ENCODE peak calls at places on chromosomes 12 and 14, in five cellular contexts. R is SK-N-SH, T is MM.1S, B is HCT116, Q is neural progenitor cell. G is an unnamed sample.

GRCh38 chr12:40552868-40553267 is 139.4 kb upstream of the CNTN1 start:
- DNase-seq in R (no peak), Q (no peak), T (no peak), B (no peak), G (no peak)

GRCh38 chr12:111436266-111436665 is 30.5 kb downstream of the SH2B3 start:
- DNase-seq in Q (no peak), T (no peak), R (no peak), B (no peak), G (no peak)

GRCh38 chr12:32148372-32148771 is 41.7 kb downstream of the BICD1 start:
- DNase-seq in B (no peak), R (no peak), T (no peak), Q (no peak), G (no peak)

GRCh38 chr12:124454735-124455134 is 112.7 kb downstream of the NCOR2 start:
- DNase-seq in Q (no peak), R (no peak), T (no peak), B (no peak), G (peak)

GRCh38 chr14:71534506-71534905 is 397.7 kb upstream of the RGS6 start:
- DNase-seq in B (no peak), Q (no peak), T (no peak), R (no peak), G (no peak)

GRCh38 chr14:106879241-106879640 is 1352.9 kb downstream of the TMEM121 start:
- DNase-seq in Q (no peak), T (peak), R (peak), B (peak), G (no peak)

GRCh38 chr12:56695327-56696101 is 7.4 kb upstream of the PTGES3 start:
- DNase-seq in R (no peak), Q (no peak), T (no peak), B (no peak), G (peak)

GRCh38 chr12:50132505-50133135 is 20.6 kb downstream of the COX14 start:
- DNase-seq in T (peak), Q (peak), R (peak), B (no peak), G (peak)

GRCh38 chr12:68148261-68148951 is 11.1 kb downstream of the IFNG start:
- DNase-seq in B (no peak), R (no peak), Q (peak), T (no peak), G (no peak)

GRCh38 chr12:1933342-1933992 is 15.0 kb upstream of the CACNA2D4 start:
- DNase-seq in B (no peak), T (no peak), Q (peak), R (no peak), G (peak)

GRCh38 chr14:58808828-58809227 is 171.1 kb downstream of the DACT1 start:
- DNase-seq in Q (no peak), R (no peak), B (no peak), T (no peak), G (peak)

GRCh38 chr14:45051180-45051579 is 32.7 kb upstream of the PRPF39 start:
- DNase-seq in Q (no peak), B (no peak), T (no peak), R (no peak), G (no peak)

GRCh38 chr12:124508323-124509096 is 58.9 kb downstream of the NCOR2 start:
- DNase-seq in R (no peak), Q (no peak), B (no peak), T (no peak), G (peak)

GRCh38 chr12:68479261-68479581 is 131.5 kb upstream of the RAP1B start:
- DNase-seq in R (peak), T (no peak), B (no peak), Q (no peak), G (peak)

GRCh38 chr14:91873476-91874265 is 6.3 kb upstream of the TC2N start:
- DNase-seq in Q (no peak), B (no peak), R (no peak), T (no peak), G (peak)

GRCh38 chr12:49959570-49960473 is 1.9 kb upstream of the AQP5 start:
- DNase-seq in Q (peak), B (peak), R (no peak), T (no peak), G (peak)

GRCh38 chr12:68831272-68831671 is 23.3 kb downstream of the MDM2 start:
- DNase-seq in T (no peak), B (no peak), Q (peak), R (no peak), G (no peak)

GRCh38 chr14:101007765-101008164 is 104.2 kb upstream of the RTL1 start:
- DNase-seq in B (no peak), T (no peak), Q (no peak), R (no peak), G (no peak)

GRCh38 chr12:42326466-42327226 is 679 bp downstream of the PPHLN1 start:
- DNase-seq in R (peak), Q (peak), B (no peak), T (peak), G (peak)

GRCh38 chr12:43733687-43734086 is 24.9 kb downstream of the PUS7L start:
- DNase-seq in R (no peak), B (no peak), T (no peak), Q (no peak), G (no peak)

GRCh38 chr12:1500095-1500801 is 94.1 kb downstream of the FBXL14 start:
- DNase-seq in R (no peak), T (no peak), Q (no peak), B (no peak), G (peak)

GRCh38 chr14:46322076-46322475 is 329.5 kb downstream of the RPL10L start:
- DNase-seq in R (no peak), T (no peak), B (no peak), Q (peak), G (no peak)

GRCh38 chr12:28415755-28416154 is 225.5 kb downstream of the CCDC91 start:
- DNase-seq in R (no peak), B (no peak), T (no peak), Q (no peak), G (peak)

GRCh38 chr14:69387311-69387710 is 10.8 kb downstream of the ERH start:
- DNase-seq in T (no peak), R (no peak), B (no peak), Q (no peak), G (no peak)

GRCh38 chr12:118061011-118061875 is at the start of gene WSB2:
- DNase-seq in B (no peak), Q (peak), T (peak), R (peak), G (peak)

GRCh38 chr12:80040075-80040738 is 59.1 kb upstream of the OTOGL start:
- DNase-seq in B (no peak), T (no peak), R (no peak), Q (no peak), G (peak)

GRCh38 chr12:68222336-68222735 is 3.3 kb downstream of the IL26 start:
- DNase-seq in T (no peak), Q (no peak), B (no peak), R (no peak), G (peak)

GRCh38 chr14:46381674-46382073 is 269.9 kb downstream of the RPL10L start:
- DNase-seq in Q (no peak), T (no peak), R (no peak), B (no peak), G (no peak)

GRCh38 chr12:1660304-1661187 is 30.3 kb upstream of the ADIPOR2 start:
- DNase-seq in R (no peak), T (peak), B (no peak), Q (no peak), G (no peak)

GRCh38 chr12:19710811-19711793 is 271.8 kb downstream of the AEBP2 start:
- DNase-seq in Q (no peak), B (no peak), T (no peak), R (no peak), G (peak)

GRCh38 chr14:37985826-37986470 is 221.8 kb upstream of the SSTR1 start:
- DNase-seq in R (peak), T (peak), Q (peak), B (peak), G (peak)

GRCh38 chr12:82527165-82527780 is 159.4 kb upstream of the TMTC2 start:
- DNase-seq in B (peak), R (peak), Q (peak), T (peak), G (peak)

GRCh38 chr12:123231931-123232330 is 1.0 kb downstream of the MPHOSPH9 start:
- DNase-seq in R (no peak), Q (peak), T (no peak), B (no peak), G (no peak)

GRCh38 chr14:104149617-104150141 is 11.3 kb downstream of the KIF26A start:
- DNase-seq in Q (peak), B (no peak), R (peak), T (no peak), G (no peak)

GRCh38 chr14:23447634-23448353 is 12.3 kb upstream of the MYH7 start:
- DNase-seq in T (no peak), Q (no peak), R (no peak), B (no peak), G (no peak)

DNA sequence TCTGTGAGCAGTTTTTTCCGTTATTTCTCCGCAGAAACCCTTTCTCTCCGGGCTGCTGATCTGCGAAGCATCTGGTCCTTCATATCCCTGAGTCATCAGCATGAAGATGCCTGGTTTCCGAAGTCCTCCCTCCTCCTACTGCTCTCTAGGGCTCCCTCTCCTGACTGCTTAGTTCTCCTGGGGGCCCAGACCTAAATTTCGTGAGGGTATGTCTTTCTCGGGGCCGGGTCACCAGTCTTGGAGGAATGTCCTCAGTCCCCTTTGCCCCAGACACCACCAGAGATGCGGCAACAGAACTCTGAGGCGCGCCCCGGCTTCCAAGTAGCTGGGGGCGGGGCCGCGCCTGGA is 622 bp upstream of the BICDL1 start:
- DNase-seq in B (no peak), Q (no peak), R (peak), T (no peak), G (peak)
- H3K9ac ChIP-seq in B (peak), Q (no peak), R (no peak), T (no peak), G (no peak)

DNA sequence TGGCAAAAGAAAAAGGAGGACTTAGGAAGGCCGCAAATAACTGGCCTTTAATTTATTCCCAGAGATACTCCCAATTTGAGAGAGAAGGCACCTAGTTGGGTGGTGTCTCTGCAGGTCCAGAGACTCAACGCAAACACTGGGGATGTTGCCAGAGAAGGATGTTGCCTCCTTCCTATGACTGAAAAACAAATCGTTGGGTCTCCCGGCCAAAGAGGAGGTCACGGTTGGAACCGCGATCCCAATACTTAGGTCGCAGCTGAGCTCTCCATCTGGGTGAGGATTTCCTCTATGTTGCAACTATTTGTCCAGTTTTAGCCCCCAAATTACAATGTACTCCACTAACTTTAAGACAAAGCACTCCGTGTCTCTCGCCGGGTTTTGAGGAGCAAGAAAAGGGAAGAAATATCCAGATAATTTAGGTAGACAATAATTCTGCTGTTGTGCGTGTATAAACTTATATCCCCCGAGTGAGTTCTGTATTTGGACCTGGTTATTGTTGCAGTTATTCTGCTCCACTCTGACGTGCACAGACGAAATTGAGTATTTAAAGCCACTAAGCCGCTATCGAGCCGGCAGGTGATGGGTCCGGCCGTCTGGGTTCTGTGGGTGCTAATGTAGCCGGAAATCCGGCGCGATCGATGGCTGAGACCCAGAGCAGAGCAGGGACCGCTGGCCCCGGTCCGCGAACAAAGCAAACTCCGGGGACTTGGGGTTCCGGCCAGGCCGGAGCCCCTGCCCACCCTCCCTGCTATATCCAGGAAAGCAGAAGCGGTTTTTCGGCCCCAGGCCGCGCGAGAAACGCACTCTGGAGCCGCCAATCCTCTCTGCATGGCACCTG is 5.7 kb downstream of the HOXC12 start:
- DNase-seq in R (no peak), Q (no peak), B (no peak), T (no peak), G (no peak)
- H3K4me2 ChIP-seq in R (no peak), Q (no peak), B (no peak), T (no peak), G (no peak)

GRCh38 chr12:4273651-4274395 is at the start of gene CCND2:
- DNase-seq in Q (peak), B (no peak), T (peak), R (peak), G (peak)
- H3K9ac ChIP-seq in Q (peak), B (no peak), T (peak), R (no peak), G (peak)

DNA sequence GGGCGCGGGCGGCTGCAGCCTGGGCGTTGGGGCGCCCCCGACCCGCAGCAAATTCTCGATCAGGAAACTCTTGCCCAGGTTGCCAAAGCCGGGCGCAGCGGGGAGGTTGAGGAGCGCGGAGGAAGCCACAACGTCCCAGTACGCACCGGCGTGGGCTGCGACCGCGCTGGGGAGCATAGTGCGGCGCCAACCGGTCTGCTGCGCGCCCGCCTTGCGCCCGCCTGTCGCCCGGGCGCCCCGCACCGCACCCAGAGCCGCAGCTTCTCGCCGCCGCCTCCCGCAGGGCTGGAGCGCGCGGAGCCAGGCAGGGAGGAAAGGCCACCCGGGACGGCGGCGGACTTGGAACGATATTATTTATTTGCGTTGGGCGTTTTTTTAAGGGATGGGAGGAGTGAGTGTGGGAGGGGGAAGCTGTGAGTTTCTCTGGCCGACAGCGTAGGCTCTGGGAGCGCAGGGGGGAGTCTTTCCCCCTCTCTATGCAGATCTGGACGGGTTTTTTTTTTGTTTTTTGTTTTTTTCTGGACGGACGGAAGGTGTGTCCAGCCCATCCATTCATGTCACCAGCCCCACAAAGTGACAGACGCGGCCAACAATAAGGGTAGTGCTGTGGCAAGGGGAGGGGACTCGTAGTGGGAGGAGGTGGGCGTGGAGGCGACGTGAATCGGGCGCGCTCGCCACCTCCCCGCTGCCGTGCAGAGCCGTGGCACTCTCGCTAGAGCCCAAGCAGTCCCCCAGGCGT is at the start of gene DBX2:
- DNase-seq in T (no peak), Q (peak), R (peak), B (no peak), G (peak)
- H3K4me2 ChIP-seq in T (no peak), Q (peak), R (peak), B (no peak), G (peak)

DNA sequence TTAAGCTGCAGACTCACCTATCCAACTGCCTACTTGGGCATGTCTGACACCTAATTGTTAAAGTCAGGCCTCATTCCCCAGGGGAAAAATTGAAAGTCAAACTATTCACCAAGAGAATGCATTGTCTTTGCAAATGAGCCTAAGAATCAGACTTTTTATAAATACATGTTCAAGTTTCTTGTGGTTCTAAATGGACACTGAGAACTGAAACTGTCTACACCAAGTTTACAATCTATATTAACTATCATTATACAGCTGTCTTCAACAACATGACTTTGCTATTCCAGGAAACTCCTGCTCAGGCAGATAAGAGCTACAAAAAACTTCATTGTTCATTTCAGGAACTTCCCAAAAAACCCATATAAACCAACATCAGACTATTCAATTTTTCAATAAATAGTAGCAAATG is 24.4 kb downstream of the CDK17 start:
- DNase-seq in T (peak), R (no peak), Q (no peak), B (no peak), G (no peak)
- H3K9ac ChIP-seq in T (no peak), R (no peak), Q (no peak), B (no peak), G (no peak)

GRCh38 chr12:107634530-107634929 is 51.1 kb upstream of the PWP1 start:
- DNase-seq in T (no peak), B (no peak), Q (no peak), R (no peak), G (no peak)
- H3K4me2 ChIP-seq in T (no peak), B (no peak), Q (peak), R (no peak), G (no peak)

GRCh38 chr12:12900786-12901157 is 9.4 kb downstream of the GPRC5A start:
- DNase-seq in R (no peak), T (no peak), Q (no peak), B (no peak), G (no peak)

GRCh38 chr12:12899530-12900380 is 8.4 kb downstream of the GPRC5A start:
- DNase-seq in R (no peak), B (no peak), Q (no peak), T (no peak), G (peak)

GRCh38 chr12:12902036-12902435 is 10.7 kb downstream of the GPRC5A start:
- DNase-seq in T (no peak), R (no peak), B (no peak), Q (no peak), G (peak)

GRCh38 chr12:12898911-12899511 is 7.6 kb downstream of the GPRC5A start:
- DNase-seq in R (no peak), B (no peak), T (no peak), Q (no peak), G (no peak)

DNA sequence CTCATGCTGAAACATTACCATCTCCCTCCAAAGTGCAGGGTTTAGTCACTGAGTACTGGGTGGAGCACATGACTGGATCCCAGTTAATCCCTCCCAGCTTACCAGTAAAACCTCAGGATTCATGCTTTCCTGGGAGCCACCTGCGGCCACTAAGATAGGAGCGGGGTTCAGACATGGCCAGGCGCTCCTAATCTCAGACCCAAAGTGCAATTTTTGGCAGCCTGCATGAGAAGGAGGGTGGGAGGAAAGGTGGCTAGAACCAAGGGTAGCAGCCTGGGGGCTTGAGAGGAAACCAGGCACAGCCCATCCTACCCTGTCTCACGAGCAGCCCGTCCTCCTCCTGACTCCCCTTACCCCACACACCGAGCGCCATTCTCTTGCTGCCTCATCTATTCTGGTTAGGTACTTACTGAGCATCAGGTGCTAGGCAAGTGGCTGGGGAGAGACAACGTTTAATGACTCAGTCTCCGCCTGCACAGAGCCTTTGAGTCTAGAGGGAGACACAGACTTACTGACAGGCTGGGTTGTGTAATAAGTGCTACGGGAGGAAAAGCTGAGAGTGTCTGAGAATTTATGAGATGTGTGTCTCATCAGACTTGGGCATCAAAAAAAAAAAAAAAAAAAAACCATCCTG is 9.9 kb downstream of the GPRC5A start:
- DNase-seq in T (no peak), R (no peak), B (no peak), Q (peak), G (peak)
- H3K9ac ChIP-seq in T (no peak), R (peak), B (peak), Q (no peak), G (peak)

GRCh38 chr14:74619672-74620131 is 7.7 kb upstream of the LTBP2 start:
- DNase-seq in Q (no peak), T (no peak), B (no peak), R (no peak), G (peak)

GRCh38 chr14:74620923-74621322 is 8.9 kb upstream of the LTBP2 start:
- DNase-seq in T (no peak), B (no peak), R (no peak), Q (no peak), G (no peak)

GRCh38 chr14:74620497-74620921 is 8.5 kb upstream of the LTBP2 start:
- DNase-seq in T (no peak), Q (no peak), R (no peak), B (peak), G (peak)

GRCh38 chr14:74622257-74622656 is 10.2 kb upstream of the LTBP2 start:
- DNase-seq in B (no peak), Q (no peak), T (no peak), R (no peak), G (no peak)

DNA sequence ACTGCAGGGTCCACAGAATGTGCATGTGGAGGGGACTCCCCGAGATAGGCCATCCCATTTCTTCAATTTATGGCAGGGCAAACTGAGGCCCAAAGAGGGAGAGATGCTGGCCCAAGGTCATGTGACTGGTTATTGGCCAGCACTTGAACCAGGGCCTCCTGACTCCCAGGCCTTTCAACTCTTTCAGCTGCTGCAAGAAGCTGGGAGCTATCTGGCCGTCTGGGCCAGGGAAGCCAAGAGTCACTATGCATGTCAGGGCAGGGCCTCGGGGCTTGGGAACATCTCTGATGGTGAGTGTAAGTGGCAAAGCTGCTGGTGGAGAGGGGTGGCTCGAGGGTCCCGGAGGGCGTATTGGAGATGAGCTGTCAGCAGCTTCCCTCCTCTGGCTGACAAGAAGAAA is 9.5 kb upstream of the LTBP2 start:
- DNase-seq in T (no peak), Q (no peak), R (no peak), B (no peak), G (no peak)
- H3K4me2 ChIP-seq in T (no peak), Q (no peak), R (peak), B (no peak), G (no peak)

G was measured in fibroblast of lung.